ENCODE peak calls at places on chromosomes 12 and 14, in ten cellular contexts. One of them, this sample, is unnamed.

GRCh38 chr12:53485955-53486729 is 13.1 kb downstream of the MAP3K12 start:
- DNase-seq in RWPE1: no peak
- DNase-seq in AG10803: no peak
- DNase-seq in fibroblast of lung: no peak
- DNase-seq in psoas muscle: no peak
- DNase-seq in nephron progenitor cell: no peak
- DNase-seq in fibroblast of the aortic adventitia: no peak
- DNase-seq in HCT116: no peak
- DNase-seq in left ventricle myocardium inferior: no peak
- DNase-seq in B cell: no peak
- DNase-seq in this sample: no peak

GRCh38 chr14:104292084-104292970 is 153.9 kb downstream of the KIF26A start:
- DNase-seq in RWPE1: no peak
- DNase-seq in AG10803: no peak
- DNase-seq in fibroblast of lung: no peak
- DNase-seq in psoas muscle: no peak
- DNase-seq in nephron progenitor cell: no peak
- DNase-seq in fibroblast of the aortic adventitia: no peak
- DNase-seq in HCT116: no peak
- DNase-seq in left ventricle myocardium inferior: peak
- DNase-seq in B cell: no peak
- DNase-seq in this sample: no peak

GRCh38 chr14:26872510-26872909 is 274.7 kb upstream of the NOVA1 start:
- DNase-seq in RWPE1: no peak
- DNase-seq in AG10803: no peak
- DNase-seq in fibroblast of lung: peak
- DNase-seq in psoas muscle: no peak
- DNase-seq in nephron progenitor cell: no peak
- DNase-seq in fibroblast of the aortic adventitia: peak
- DNase-seq in HCT116: no peak
- DNase-seq in left ventricle myocardium inferior: no peak
- DNase-seq in B cell: no peak
- DNase-seq in this sample: no peak

GRCh38 chr14:24941719-24942118 is 108.2 kb downstream of the STXBP6 start:
- DNase-seq in RWPE1: no peak
- DNase-seq in AG10803: no peak
- DNase-seq in fibroblast of lung: no peak
- DNase-seq in psoas muscle: no peak
- DNase-seq in nephron progenitor cell: no peak
- DNase-seq in fibroblast of the aortic adventitia: no peak
- DNase-seq in HCT116: no peak
- DNase-seq in left ventricle myocardium inferior: no peak
- DNase-seq in B cell: no peak
- DNase-seq in this sample: peak

GRCh38 chr14:77406718-77407117 is 16.6 kb downstream of the NOXRED1 start:
- DNase-seq in RWPE1: no peak
- DNase-seq in AG10803: no peak
- DNase-seq in fibroblast of lung: peak
- DNase-seq in psoas muscle: no peak
- DNase-seq in nephron progenitor cell: no peak
- DNase-seq in fibroblast of the aortic adventitia: peak
- DNase-seq in HCT116: no peak
- DNase-seq in left ventricle myocardium inferior: no peak
- DNase-seq in B cell: no peak
- DNase-seq in this sample: no peak

GRCh38 chr12:93000026-93000425 is 70.9 kb upstream of the EEA1 start:
- DNase-seq in RWPE1: no peak
- DNase-seq in AG10803: no peak
- DNase-seq in fibroblast of lung: no peak
- DNase-seq in psoas muscle: no peak
- DNase-seq in nephron progenitor cell: no peak
- DNase-seq in fibroblast of the aortic adventitia: no peak
- DNase-seq in HCT116: no peak
- DNase-seq in left ventricle myocardium inferior: no peak
- DNase-seq in B cell: no peak
- DNase-seq in this sample: no peak

GRCh38 chr14:77123381-77124344 is 17.9 kb downstream of the ZDHHC22 start:
- DNase-seq in RWPE1: peak
- DNase-seq in AG10803: no peak
- DNase-seq in fibroblast of lung: no peak
- DNase-seq in psoas muscle: no peak
- DNase-seq in nephron progenitor cell: no peak
- DNase-seq in fibroblast of the aortic adventitia: no peak
- DNase-seq in HCT116: peak
- DNase-seq in left ventricle myocardium inferior: peak
- DNase-seq in B cell: peak
- DNase-seq in this sample: peak

GRCh38 chr12:110111476-110112334 is 12.5 kb upstream of the IFT81 start:
- DNase-seq in RWPE1: no peak
- DNase-seq in AG10803: no peak
- DNase-seq in fibroblast of lung: no peak
- DNase-seq in psoas muscle: no peak
- DNase-seq in nephron progenitor cell: no peak
- DNase-seq in fibroblast of the aortic adventitia: no peak
- DNase-seq in HCT116: no peak
- DNase-seq in left ventricle myocardium inferior: no peak
- DNase-seq in B cell: no peak
- DNase-seq in this sample: no peak

GRCh38 chr12:2855546-2855945 is 1.3 kb downstream of the TEX52 start:
- DNase-seq in RWPE1: no peak
- DNase-seq in AG10803: no peak
- DNase-seq in fibroblast of lung: no peak
- DNase-seq in psoas muscle: no peak
- DNase-seq in nephron progenitor cell: no peak
- DNase-seq in fibroblast of the aortic adventitia: no peak
- DNase-seq in HCT116: no peak
- DNase-seq in left ventricle myocardium inferior: no peak
- DNase-seq in B cell: no peak
- DNase-seq in this sample: no peak

GRCh38 chr12:96263449-96263902 is 69.3 kb downstream of the ELK3 start:
- DNase-seq in RWPE1: no peak
- DNase-seq in AG10803: no peak
- DNase-seq in fibroblast of lung: no peak
- DNase-seq in psoas muscle: no peak
- DNase-seq in nephron progenitor cell: no peak
- DNase-seq in fibroblast of the aortic adventitia: no peak
- DNase-seq in HCT116: no peak
- DNase-seq in left ventricle myocardium inferior: no peak
- DNase-seq in B cell: no peak
- DNase-seq in this sample: no peak

GRCh38 chr12:68745376-68745903 is 536 bp upstream of the SLC35E3 start:
- DNase-seq in RWPE1: peak
- DNase-seq in AG10803: no peak
- DNase-seq in fibroblast of lung: no peak
- DNase-seq in psoas muscle: no peak
- DNase-seq in nephron progenitor cell: no peak
- DNase-seq in fibroblast of the aortic adventitia: no peak
- DNase-seq in HCT116: no peak
- DNase-seq in left ventricle myocardium inferior: no peak
- DNase-seq in B cell: no peak
- DNase-seq in this sample: no peak

GRCh38 chr14:90105756-90106155 is 44.0 kb downstream of the KCNK13 start:
- DNase-seq in RWPE1: no peak
- DNase-seq in AG10803: no peak
- DNase-seq in fibroblast of lung: peak
- DNase-seq in psoas muscle: no peak
- DNase-seq in nephron progenitor cell: no peak
- DNase-seq in fibroblast of the aortic adventitia: peak
- DNase-seq in HCT116: no peak
- DNase-seq in left ventricle myocardium inferior: peak
- DNase-seq in B cell: no peak
- DNase-seq in this sample: no peak

GRCh38 chr12:10241781-10242180 is 29.1 kb downstream of the GABARAPL1 start:
- DNase-seq in RWPE1: no peak
- DNase-seq in AG10803: no peak
- DNase-seq in fibroblast of lung: no peak
- DNase-seq in psoas muscle: no peak
- DNase-seq in nephron progenitor cell: no peak
- DNase-seq in fibroblast of the aortic adventitia: no peak
- DNase-seq in HCT116: no peak
- DNase-seq in left ventricle myocardium inferior: no peak
- DNase-seq in B cell: no peak
- DNase-seq in this sample: no peak

GRCh38 chr14:42047421-42048045 is 440.9 kb downstream of the LRFN5 start:
- DNase-seq in RWPE1: no peak
- DNase-seq in AG10803: no peak
- DNase-seq in fibroblast of lung: peak
- DNase-seq in psoas muscle: no peak
- DNase-seq in nephron progenitor cell: no peak
- DNase-seq in fibroblast of the aortic adventitia: peak
- DNase-seq in HCT116: no peak
- DNase-seq in left ventricle myocardium inferior: no peak
- DNase-seq in B cell: no peak
- DNase-seq in this sample: no peak

GRCh38 chr14:24436355-24437019 is 6.1 kb downstream of the SDR39U1 start:
- DNase-seq in RWPE1: peak
- DNase-seq in AG10803: peak
- DNase-seq in fibroblast of lung: peak
- DNase-seq in psoas muscle: no peak
- DNase-seq in nephron progenitor cell: peak
- DNase-seq in fibroblast of the aortic adventitia: peak
- DNase-seq in HCT116: peak
- DNase-seq in left ventricle myocardium inferior: no peak
- DNase-seq in B cell: peak
- DNase-seq in this sample: peak

GRCh38 chr12:122473543-122474323 is 27.0 kb downstream of the ZCCHC8 start:
- DNase-seq in RWPE1: peak
- DNase-seq in AG10803: no peak
- DNase-seq in fibroblast of lung: peak
- DNase-seq in psoas muscle: no peak
- DNase-seq in nephron progenitor cell: no peak
- DNase-seq in fibroblast of the aortic adventitia: no peak
- DNase-seq in HCT116: no peak
- DNase-seq in left ventricle myocardium inferior: no peak
- DNase-seq in B cell: no peak
- DNase-seq in this sample: no peak

GRCh38 chr14:90114554-90114953 is 52.8 kb downstream of the KCNK13 start:
- DNase-seq in RWPE1: no peak
- DNase-seq in AG10803: no peak
- DNase-seq in fibroblast of lung: no peak
- DNase-seq in psoas muscle: no peak
- DNase-seq in nephron progenitor cell: no peak
- DNase-seq in fibroblast of the aortic adventitia: no peak
- DNase-seq in HCT116: no peak
- DNase-seq in left ventricle myocardium inferior: no peak
- DNase-seq in B cell: no peak
- DNase-seq in this sample: no peak

GRCh38 chr12:65891219-65891618 is 66.9 kb downstream of the HMGA2 start:
- DNase-seq in RWPE1: no peak
- DNase-seq in AG10803: peak
- DNase-seq in fibroblast of lung: peak
- DNase-seq in psoas muscle: no peak
- DNase-seq in nephron progenitor cell: no peak
- DNase-seq in fibroblast of the aortic adventitia: peak
- DNase-seq in HCT116: no peak
- DNase-seq in left ventricle myocardium inferior: no peak
- DNase-seq in B cell: no peak
- DNase-seq in this sample: no peak

GRCh38 chr14:72716471-72716870 is 177.4 kb downstream of the DPF3 start:
- DNase-seq in RWPE1: no peak
- DNase-seq in AG10803: no peak
- DNase-seq in fibroblast of lung: no peak
- DNase-seq in psoas muscle: no peak
- DNase-seq in nephron progenitor cell: no peak
- DNase-seq in fibroblast of the aortic adventitia: peak
- DNase-seq in HCT116: no peak
- DNase-seq in left ventricle myocardium inferior: no peak
- DNase-seq in B cell: no peak
- DNase-seq in this sample: no peak
- TF ChIP-seq CTCF in RWPE1: no peak
- TF ChIP-seq CTCF in AG10803: no peak
- TF ChIP-seq CTCF in fibroblast of lung: no peak
- TF ChIP-seq CTCF in psoas muscle: no peak
- TF ChIP-seq CTCF in nephron progenitor cell: no peak
- TF ChIP-seq CTCF in fibroblast of the aortic adventitia: no peak
- TF ChIP-seq CTCF in HCT116: no peak
- TF ChIP-seq CTCF in left ventricle myocardium inferior: no peak
- TF ChIP-seq CTCF in B cell: no peak
- TF ChIP-seq CTCF in this sample: no peak

DNA sequence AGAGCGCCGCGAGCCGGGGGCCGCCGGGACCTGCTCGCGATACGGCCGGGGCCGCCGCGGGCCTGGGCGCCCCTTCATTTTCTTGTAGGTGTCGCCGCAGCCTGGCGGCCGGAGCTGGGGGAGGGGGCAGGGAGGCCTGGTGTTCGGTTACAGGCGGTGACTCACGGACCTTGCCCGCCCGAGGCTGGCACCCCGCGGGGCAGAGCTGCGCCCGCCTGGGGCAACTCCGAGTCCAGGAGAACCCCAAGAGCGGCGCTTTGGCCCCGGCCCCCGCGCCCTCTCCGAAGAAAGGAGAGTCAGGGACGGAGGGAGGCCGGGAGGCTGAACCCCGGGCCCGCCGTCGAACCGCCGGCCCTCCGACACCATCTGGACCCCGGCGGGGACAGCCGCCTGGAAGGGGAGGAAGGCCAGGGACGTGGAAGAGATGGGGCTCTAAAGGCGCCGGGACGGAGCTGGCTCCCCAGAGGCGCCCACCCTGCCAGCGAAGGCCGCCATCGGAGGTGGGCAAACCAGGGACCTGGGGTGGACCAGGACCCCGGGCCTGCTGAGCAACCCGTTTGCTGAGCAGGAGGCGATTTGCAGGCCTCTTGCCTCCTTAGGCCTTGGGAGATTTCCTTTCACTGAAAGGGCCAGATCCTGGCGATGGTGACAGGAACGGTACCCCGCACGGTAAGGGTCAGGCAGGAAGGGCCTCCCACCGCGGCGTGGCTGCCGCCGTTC is 828 bp upstream of the NUAK1 start:
- DNase-seq in RWPE1: peak
- DNase-seq in AG10803: peak
- DNase-seq in fibroblast of lung: peak
- DNase-seq in psoas muscle: peak
- DNase-seq in nephron progenitor cell: peak
- DNase-seq in fibroblast of the aortic adventitia: peak
- DNase-seq in HCT116: peak
- DNase-seq in left ventricle myocardium inferior: peak
- DNase-seq in B cell: no peak
- DNase-seq in this sample: peak
- TF ChIP-seq CTCF in RWPE1: no peak
- TF ChIP-seq CTCF in AG10803: no peak
- TF ChIP-seq CTCF in fibroblast of lung: no peak
- TF ChIP-seq CTCF in psoas muscle: no peak
- TF ChIP-seq CTCF in nephron progenitor cell: no peak
- TF ChIP-seq CTCF in fibroblast of the aortic adventitia: no peak
- TF ChIP-seq CTCF in HCT116: no peak
- TF ChIP-seq CTCF in left ventricle myocardium inferior: no peak
- TF ChIP-seq CTCF in B cell: no peak
- TF ChIP-seq CTCF in this sample: no peak

GRCh38 chr12:125773033-125773432 is 707.8 kb downstream of the AACS start:
- DNase-seq in RWPE1: peak
- DNase-seq in AG10803: no peak
- DNase-seq in fibroblast of lung: peak
- DNase-seq in psoas muscle: no peak
- DNase-seq in nephron progenitor cell: peak
- DNase-seq in fibroblast of the aortic adventitia: no peak
- DNase-seq in HCT116: peak
- DNase-seq in left ventricle myocardium inferior: no peak
- DNase-seq in B cell: no peak
- DNase-seq in this sample: peak
- TF ChIP-seq CTCF in RWPE1: peak
- TF ChIP-seq CTCF in AG10803: no peak
- TF ChIP-seq CTCF in fibroblast of lung: no peak
- TF ChIP-seq CTCF in psoas muscle: no peak
- TF ChIP-seq CTCF in nephron progenitor cell: peak
- TF ChIP-seq CTCF in fibroblast of the aortic adventitia: no peak
- TF ChIP-seq CTCF in HCT116: no peak
- TF ChIP-seq CTCF in left ventricle myocardium inferior: peak
- TF ChIP-seq CTCF in B cell: peak
- TF ChIP-seq CTCF in this sample: no peak

GRCh38 chr14:53016919-53017318 is 66.1 kb upstream of the FERMT2 start:
- DNase-seq in RWPE1: no peak
- DNase-seq in AG10803: no peak
- DNase-seq in fibroblast of lung: no peak
- DNase-seq in psoas muscle: no peak
- DNase-seq in nephron progenitor cell: no peak
- DNase-seq in fibroblast of the aortic adventitia: no peak
- DNase-seq in HCT116: no peak
- DNase-seq in left ventricle myocardium inferior: no peak
- DNase-seq in B cell: no peak
- DNase-seq in this sample: no peak
- TF ChIP-seq CTCF in RWPE1: no peak
- TF ChIP-seq CTCF in AG10803: no peak
- TF ChIP-seq CTCF in fibroblast of lung: no peak
- TF ChIP-seq CTCF in psoas muscle: no peak
- TF ChIP-seq CTCF in nephron progenitor cell: no peak
- TF ChIP-seq CTCF in fibroblast of the aortic adventitia: no peak
- TF ChIP-seq CTCF in HCT116: no peak
- TF ChIP-seq CTCF in left ventricle myocardium inferior: no peak
- TF ChIP-seq CTCF in B cell: no peak
- TF ChIP-seq CTCF in this sample: no peak